ENCODE peak calls at places on chromosome 1, in nine cellular contexts. J, U, R, M, W, G, L, Z and O are unnamed samples.

GRCh38 chr1:70807088-70807664 is 240.4 kb downstream of the PTGER3 start:
- DNase-seq in M (no peak), L (no peak), Z (no peak), R (no peak), W (no peak), G (no peak), U (no peak), J (no peak), O (no peak)

GRCh38 chr1:234963180-234963903 is 165.3 kb downstream of the TOMM20 start:
- DNase-seq in M (no peak), U (peak; percentile 95), R (peak; percentile 69), Z (peak; percentile 80), L (no peak), J (peak; percentile 95), G (no peak), W (peak; percentile 85), O (peak; percentile 88)

GRCh38 chr1:28582248-28582615 is 9.8 kb upstream of the RAB42 start:
- DNase-seq in U (peak; percentile 43), W (no peak), M (no peak), Z (no peak), L (no peak), R (peak; percentile 30), J (peak; percentile 56), G (no peak), O (no peak)

GRCh38 chr1:164141717-164142268 is 417.2 kb upstream of the PBX1 start:
- DNase-seq in M (no peak), W (no peak), J (no peak), Z (no peak), R (no peak), L (no peak), G (no peak), U (no peak), O (no peak)

GRCh38 chr1:168470821-168471473 is 72.8 kb downstream of the XCL2 start:
- DNase-seq in M (no peak), U (peak; percentile 95), W (no peak), J (peak; percentile 94), G (no peak), L (no peak), Z (no peak), R (peak; percentile 36), O (no peak)

GRCh38 chr1:53148123-53148522 is 5.7 kb upstream of the SLC1A7 start:
- DNase-seq in J (peak; percentile 50), Z (no peak), W (no peak), R (no peak), L (no peak), G (no peak), M (no peak), U (peak; percentile 88), O (no peak)

GRCh38 chr1:173095632-173096031 is 44.9 kb upstream of the TNFSF18 start:
- DNase-seq in W (no peak), R (no peak), L (no peak), J (peak; percentile 80), Z (no peak), G (no peak), U (peak; percentile 94), M (no peak), O (no peak)

GRCh38 chr1:76433528-76433927 is 359.0 kb downstream of the ST6GALNAC3 start:
- DNase-seq in Z (no peak), W (no peak), L (no peak), J (no peak), G (no peak), U (peak; percentile 19), M (no peak), R (no peak), O (no peak)

GRCh38 chr1:246587606-246588005 is 21.4 kb downstream of the CNST start:
- DNase-seq in M (no peak), R (no peak), W (no peak), L (no peak), J (no peak), Z (no peak), G (no peak), U (peak; percentile 53), O (no peak)

GRCh38 chr1:177585492-177586220 is 384.2 kb downstream of the SEC16B start:
- DNase-seq in L (no peak), R (no peak), J (peak; percentile 5), U (no peak), M (peak; percentile 75), Z (no peak), W (no peak), G (no peak), O (no peak)

GRCh38 chr1:216310776-216311175 is 112.5 kb downstream of the USH2A start:
- DNase-seq in L (peak; percentile 35), U (peak; percentile 28), M (no peak), W (peak; percentile 9), G (peak; percentile 58), Z (no peak), J (peak; percentile 56), R (no peak), O (peak; percentile 5)

DNA sequence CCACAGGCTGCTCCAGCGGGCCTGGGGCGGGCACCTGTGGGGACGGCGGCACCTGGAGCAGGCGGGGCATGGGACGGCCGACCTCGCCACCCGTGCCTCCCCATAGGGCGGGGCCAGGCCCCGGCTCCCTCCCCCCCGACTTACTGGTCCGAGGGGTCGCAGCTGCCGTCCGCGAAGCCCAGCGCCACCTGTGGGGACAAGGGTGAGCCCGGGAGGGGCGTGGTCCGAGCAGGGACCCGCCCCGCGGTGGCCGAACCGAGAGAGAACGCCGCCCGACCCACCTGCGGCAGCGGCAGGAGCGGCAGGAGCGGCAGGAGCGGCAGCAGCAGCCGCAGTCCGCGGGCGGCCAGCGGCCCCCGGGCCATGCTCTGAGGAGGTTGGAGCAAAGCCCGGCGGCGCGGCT is at the start of gene TMEM52:
- DNase-seq in J (no peak), R (no peak), U (no peak), W (no peak), G (no peak), M (no peak), Z (no peak), L (no peak), O (no peak)
- TF ChIP-seq CTCF in J (no peak), R (no peak), U (no peak), W (peak; percentile 23), G (no peak), M (peak; percentile 12), Z (no peak), L (no peak), O (peak; percentile 18)

DNA sequence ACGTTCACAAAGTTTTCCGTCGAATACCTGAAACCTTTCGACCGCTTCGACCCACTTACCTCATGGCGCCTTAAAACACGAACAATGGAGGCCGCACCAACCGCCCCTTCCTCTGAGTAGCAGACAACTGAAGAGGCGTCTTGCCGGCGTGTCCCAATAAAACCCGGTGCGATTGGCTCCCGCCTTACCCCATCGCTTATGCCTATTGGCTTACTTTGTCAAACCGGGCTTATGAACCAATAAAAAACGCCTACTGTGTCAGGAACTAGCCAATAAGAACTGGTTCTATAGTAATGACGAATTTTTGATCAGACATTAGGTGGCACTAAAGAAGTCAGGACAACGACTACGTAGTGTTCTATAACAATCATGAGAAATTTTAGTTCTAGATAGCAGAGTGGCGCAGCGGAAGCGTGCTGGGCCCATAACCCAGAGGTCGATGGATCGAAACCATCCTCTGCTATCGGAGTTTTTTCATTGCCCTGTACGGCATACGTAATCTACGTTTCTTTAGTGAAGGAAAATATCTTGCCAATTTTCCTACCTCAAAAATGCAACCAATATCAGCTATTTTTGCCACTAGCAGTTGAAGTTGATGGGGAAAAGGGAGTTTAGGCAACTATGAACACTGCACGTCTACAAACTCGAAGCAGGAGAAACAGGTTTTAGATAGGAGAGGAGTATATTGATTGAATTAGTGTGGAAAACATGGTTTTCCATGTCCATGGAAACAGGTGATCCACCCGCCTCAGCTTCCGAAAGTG is at the start of gene ILF2:
- DNase-seq in G (peak; percentile 96), M (peak; percentile 95), Z (peak; percentile 96), R (peak; percentile 100), J (peak; percentile 100), W (peak; percentile 96), L (peak; percentile 96), U (peak; percentile 100), O (peak; percentile 96)
- TF ChIP-seq CTCF in G (no peak), M (peak; percentile 35), Z (peak; percentile 12), R (peak; percentile 49), J (no peak), W (peak; percentile 35), L (no peak), U (peak; percentile 25), O (peak; percentile 33)

GRCh38 chr1:105137543-105138444 is 1388.1 kb downstream of the AMY1C start:
- DNase-seq in U (no peak), W (peak; percentile 33), M (no peak), R (no peak), G (peak; percentile 74), Z (no peak), L (peak; percentile 59), J (no peak), O (peak; percentile 17)

GRCh38 chr1:105138445-105138821 is 1388.7 kb downstream of the AMY1C start:
- DNase-seq in W (no peak), J (no peak), L (no peak), G (no peak), R (no peak), U (no peak), Z (no peak), M (no peak), O (no peak)
- TF ChIP-seq CTCF in W (no peak), J (no peak), L (no peak), G (no peak), R (no peak), U (no peak), Z (no peak), M (no peak), O (no peak)

DNA sequence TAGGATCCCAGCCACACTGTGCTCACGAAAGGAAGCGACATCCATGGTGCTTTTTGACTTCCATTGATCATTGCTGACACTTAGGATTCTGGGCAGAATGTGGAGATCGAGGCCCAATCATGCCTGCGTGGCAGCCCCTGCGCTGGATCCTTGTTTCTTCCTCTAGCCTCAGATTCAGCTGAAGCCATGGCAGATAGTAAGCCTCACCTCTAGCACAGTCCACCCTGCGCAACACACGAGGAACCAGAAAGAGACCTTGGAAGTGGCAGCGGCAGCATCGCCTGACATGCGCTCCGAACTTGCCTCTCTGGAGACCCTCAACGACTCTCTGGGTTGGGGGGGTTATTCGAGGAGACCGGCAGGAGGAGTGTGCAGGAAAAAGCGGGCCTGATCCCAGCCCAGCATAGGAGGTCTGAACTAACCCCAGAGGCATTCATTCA is 10.6 kb downstream of the HLX start:
- DNase-seq in L (no peak), R (no peak), J (no peak), U (no peak), Z (no peak), W (no peak), M (no peak), G (no peak), O (no peak)
- TF ChIP-seq CTCF in L (no peak), R (no peak), J (no peak), U (no peak), Z (no peak), W (no peak), M (no peak), G (no peak), O (no peak)

GRCh38 chr1:211371406-211372105 is 44.9 kb downstream of the TRAF5 start:
- DNase-seq in L (no peak), U (peak; percentile 78), G (no peak), M (no peak), J (peak; percentile 41), W (no peak), Z (no peak), R (no peak), O (no peak)
- TF ChIP-seq CTCF in L (no peak), U (no peak), G (no peak), M (no peak), J (no peak), W (no peak), Z (no peak), R (no peak), O (no peak)

GRCh38 chr1:180167721-180168467 is 13.2 kb downstream of the QSOX1 start:
- DNase-seq in Z (peak; percentile 78), R (peak; percentile 84), J (no peak), U (no peak), G (no peak), M (peak; percentile 95), W (no peak), L (no peak), O (no peak)
- TF ChIP-seq CTCF in Z (no peak), R (no peak), J (no peak), U (no peak), G (no peak), M (peak; percentile 46), W (no peak), L (no peak), O (no peak)